ENCODE peak calls at places on chromosomes 3 and 15, in seven cellular contexts. O, A, M, J, K, Q and H are unnamed samples.

GRCh38 chr15:44713006-44713966 is 2.0 kb downstream of the B2M start:
- DNase-seq in O (peak; percentile 53), A (no peak), M (peak; percentile 47), J (no peak), K (peak; percentile 61), Q (no peak), H (no peak)

GRCh38 chr15:47184405-47185221 is 532.7 kb upstream of the SEMA6D start:
- DNase-seq in O (peak; percentile 39), A (no peak), M (peak; percentile 13), J (peak; percentile 2), K (no peak), Q (no peak), H (no peak)

GRCh38 chr15:53266176-53266575 is 476.0 kb upstream of the ONECUT1 start:
- DNase-seq in O (no peak), A (no peak), M (no peak), J (no peak), K (no peak), Q (no peak), H (no peak)

GRCh38 chr15:31801152-31801551 is 229.2 kb upstream of the CHRNA7 start:
- DNase-seq in O (no peak), A (no peak), M (no peak), J (no peak), K (no peak), Q (peak; percentile 3), H (no peak)

GRCh38 chr3:61353353-61353752 is 102.1 kb upstream of the FHIT start:
- DNase-seq in O (no peak), A (no peak), M (no peak), J (no peak), K (no peak), Q (no peak), H (no peak)

GRCh38 chr3:97197830-97198229 is 383.4 kb downstream of the EPHA6 start:
- DNase-seq in O (no peak), A (no peak), M (no peak), J (no peak), K (no peak), Q (no peak), H (no peak)

GRCh38 chr3:10968390-10968789 is 24.2 kb upstream of the SLC6A1 start:
- DNase-seq in O (no peak), A (no peak), M (no peak), J (no peak), K (no peak), Q (no peak), H (no peak)

GRCh38 chr3:101310580-101311375 is 9.6 kb downstream of the IMPG2 start:
- DNase-seq in O (peak; percentile 94), A (no peak), M (peak; percentile 6), J (peak; percentile 20), K (no peak), Q (no peak), H (no peak)

GRCh38 chr3:53161820-53162671 is 1.0 kb downstream of the PRKCD start:
- DNase-seq in O (no peak), A (peak; percentile 84), M (peak; percentile 18), J (no peak), K (peak; percentile 52), Q (peak; percentile 43), H (peak; percentile 74)

GRCh38 chr15:82540984-82541431 is 751 bp upstream of the RPS17 start:
- DNase-seq in O (peak; percentile 34), A (no peak), M (peak; percentile 29), J (no peak), K (peak; percentile 37), Q (no peak), H (no peak)

GRCh38 chr15:56410712-56411111 is 45.5 kb downstream of the TEX9 start:
- DNase-seq in O (no peak), A (no peak), M (no peak), J (no peak), K (no peak), Q (no peak), H (no peak)

GRCh38 chr3:17840651-17841050 is 98.2 kb upstream of the TBC1D5 start:
- DNase-seq in O (no peak), A (no peak), M (no peak), J (no peak), K (no peak), Q (no peak), H (no peak)

GRCh38 chr3:193240850-193241706 is at the start of gene PLAAT1:
- DNase-seq in O (peak; percentile 22), A (peak; percentile 84), M (peak; percentile 76), J (no peak), K (peak; percentile 88), Q (peak; percentile 74), H (peak; percentile 31)

GRCh38 chr3:134353171-134353825 is 20.9 kb downstream of the AMOTL2 start:
- DNase-seq in O (no peak), A (no peak), M (no peak), J (no peak), K (no peak), Q (no peak), H (no peak)

GRCh38 chr3:145182196-145182911 is 978.6 kb downstream of the PLOD2 start:
- DNase-seq in O (peak; percentile 23), A (no peak), M (no peak), J (no peak), K (no peak), Q (no peak), H (no peak)

GRCh38 chr3:105387122-105387751 is 20.5 kb downstream of the ALCAM start:
- DNase-seq in O (peak; percentile 37), A (no peak), M (no peak), J (no peak), K (no peak), Q (no peak), H (no peak)

GRCh38 chr15:68939501-68939900 is 9.2 kb downstream of the SPESP1 start:
- DNase-seq in O (no peak), A (no peak), M (no peak), J (no peak), K (no peak), Q (no peak), H (no peak)

GRCh38 chr3:38421679-38422336 is 31.9 kb upstream of the ACVR2B start:
- DNase-seq in O (no peak), A (no peak), M (no peak), J (no peak), K (no peak), Q (no peak), H (no peak)

GRCh38 chr3:152050782-152051405 is 177.5 kb downstream of the SUCNR1 start:
- DNase-seq in O (peak; percentile 33), A (no peak), M (no peak), J (no peak), K (no peak), Q (no peak), H (no peak)

GRCh38 chr15:92111756-92112155 is 258.2 kb downstream of the SLCO3A1 start:
- DNase-seq in O (no peak), A (no peak), M (peak; percentile 14), J (no peak), K (no peak), Q (no peak), H (no peak)

GRCh38 chr3:138609898-138610266 is 1.3 kb downstream of the FAIM start:
- DNase-seq in O (no peak), A (no peak), M (no peak), J (no peak), K (no peak), Q (no peak), H (no peak)

GRCh38 chr3:187743195-187744141 is 1.8 kb downstream of the BCL6 start:
- DNase-seq in O (peak; percentile 75), A (no peak), M (peak; percentile 80), J (peak; percentile 41), K (peak; percentile 62), Q (peak; percentile 71), H (peak; percentile 83)

GRCh38 chr3:27826448-27826847 is 104.3 kb upstream of the EOMES start:
- DNase-seq in O (no peak), A (no peak), M (no peak), J (no peak), K (no peak), Q (no peak), H (no peak)

GRCh38 chr3:27824312-27825200 is 102.4 kb upstream of the EOMES start:
- DNase-seq in O (no peak), A (no peak), M (no peak), J (no peak), K (no peak), Q (no peak), H (no peak)

GRCh38 chr3:27827041-27827440 is 104.9 kb upstream of the EOMES start:
- DNase-seq in O (no peak), A (no peak), M (no peak), J (no peak), K (no peak), Q (no peak), H (no peak)
- TF ChIP-seq CTCF in O (no peak), A (no peak), M (no peak), J (no peak), K (no peak), Q (no peak), H (no peak)

GRCh38 chr3:14146381-14147062 is 21.7 kb downstream of the TMEM43 start:
- DNase-seq in O (no peak), A (no peak), M (no peak), J (no peak), K (no peak), Q (no peak), H (no peak)

GRCh38 chr3:14150078-14150477 is 25.2 kb downstream of the TMEM43 start:
- DNase-seq in O (no peak), A (no peak), M (no peak), J (no peak), K (no peak), Q (no peak), H (no peak)

GRCh38 chr3:14147617-14148016 is 22.8 kb downstream of the TMEM43 start:
- DNase-seq in O (no peak), A (no peak), M (no peak), J (no peak), K (no peak), Q (no peak), H (no peak)

GRCh38 chr3:14147063-14147435 is 22.2 kb downstream of the TMEM43 start:
- DNase-seq in O (no peak), A (no peak), M (no peak), J (no peak), K (no peak), Q (no peak), H (no peak)

GRCh38 chr3:14148041-14148985 is 23.5 kb downstream of the TMEM43 start:
- DNase-seq in O (no peak), A (no peak), M (no peak), J (no peak), K (no peak), Q (no peak), H (no peak)
- TF ChIP-seq CTCF in O (no peak), A (no peak), M (no peak), J (peak; percentile 55), K (no peak), Q (no peak), H (no peak)

GRCh38 chr3:45546636-45547201 is 47.8 kb upstream of the LIMD1 start:
- DNase-seq in O (no peak), A (peak; percentile 37), M (no peak), J (no peak), K (peak; percentile 78), Q (peak; percentile 18), H (peak; percentile 71)
- TF ChIP-seq CTCF in O (peak; percentile 28), A (peak; percentile 53), M (peak; percentile 50), J (peak; percentile 68), K (peak; percentile 85), Q (peak; percentile 25), H (peak; percentile 63)

GRCh38 chr15:98403169-98403568 is 245.2 kb upstream of the IGF1R start:
- DNase-seq in O (no peak), A (no peak), M (no peak), J (no peak), K (no peak), Q (no peak), H (no peak)
- TF ChIP-seq CTCF in O (no peak), A (no peak), M (no peak), J (no peak), K (no peak), Q (no peak), H (no peak)